ENCODE peak calls at places on chromosomes 3 and 15, in four cellular contexts. One of them, this sample, is unnamed.

GRCh38 chr3:160928183-160928718 is 172.2 kb downstream of the PPM1L start:
- DNase-seq in endothelial cell: no peak
- DNase-seq in GM12865: peak
- DNase-seq in hepatocyte: no peak
- DNase-seq in this sample: no peak

GRCh38 chr3:152650177-152650576 is 184.8 kb upstream of the P2RY1 start:
- DNase-seq in hepatocyte: no peak
- DNase-seq in GM12865: no peak
- DNase-seq in endothelial cell: no peak
- DNase-seq in this sample: no peak

GRCh38 chr3:120767106-120767505 is 24.6 kb downstream of the GTF2E1 start:
- DNase-seq in GM12865: no peak
- DNase-seq in hepatocyte: peak
- DNase-seq in endothelial cell: no peak
- DNase-seq in this sample: no peak

GRCh38 chr15:57343526-57343925 is 32.8 kb upstream of the CGNL1 start:
- DNase-seq in GM12865: no peak
- DNase-seq in hepatocyte: no peak
- DNase-seq in endothelial cell: no peak
- DNase-seq in this sample: no peak

GRCh38 chr3:45807645-45808540 is 11.6 kb upstream of the SLC6A20 start:
- DNase-seq in GM12865: no peak
- DNase-seq in endothelial cell: no peak
- DNase-seq in hepatocyte: no peak
- DNase-seq in this sample: no peak

GRCh38 chr15:71252036-71252898 is 137.0 kb downstream of the THSD4 start:
- DNase-seq in endothelial cell: no peak
- DNase-seq in GM12865: no peak
- DNase-seq in hepatocyte: peak
- DNase-seq in this sample: no peak

GRCh38 chr15:81253846-81254245 is 57.2 kb downstream of the IL16 start:
- DNase-seq in GM12865: no peak
- DNase-seq in hepatocyte: no peak
- DNase-seq in endothelial cell: no peak
- DNase-seq in this sample: no peak

GRCh38 chr3:9911863-9912262 is 5.0 kb upstream of the IL17RC start:
- DNase-seq in endothelial cell: no peak
- DNase-seq in hepatocyte: no peak
- DNase-seq in GM12865: no peak
- DNase-seq in this sample: no peak

GRCh38 chr15:96331942-96332853 is 1.7 kb downstream of the NR2F2 start:
- DNase-seq in hepatocyte: peak
- DNase-seq in endothelial cell: no peak
- DNase-seq in GM12865: no peak
- DNase-seq in this sample: peak

GRCh38 chr3:125072310-125072709 is 16.5 kb upstream of the HEG1 start:
- DNase-seq in endothelial cell: no peak
- DNase-seq in GM12865: no peak
- DNase-seq in hepatocyte: no peak
- DNase-seq in this sample: no peak

GRCh38 chr3:123078101-123078500 is 11.3 kb downstream of the PDIA5 start:
- DNase-seq in endothelial cell: no peak
- DNase-seq in hepatocyte: no peak
- DNase-seq in GM12865: no peak
- DNase-seq in this sample: no peak

GRCh38 chr15:80674245-80674614 is 20.9 kb upstream of the ABHD17C start:
- DNase-seq in hepatocyte: no peak
- DNase-seq in GM12865: peak
- DNase-seq in endothelial cell: no peak
- DNase-seq in this sample: no peak

GRCh38 chr15:98671060-98672008 is 23.0 kb downstream of the IGF1R start:
- DNase-seq in hepatocyte: peak
- DNase-seq in endothelial cell: no peak
- DNase-seq in GM12865: no peak
- DNase-seq in this sample: no peak

GRCh38 chr3:155202626-155203025 is 90.9 kb downstream of the STRIT1 start:
- DNase-seq in endothelial cell: no peak
- DNase-seq in hepatocyte: no peak
- DNase-seq in GM12865: no peak
- DNase-seq in this sample: no peak

GRCh38 chr3:89613241-89613640 is 505.8 kb downstream of the EPHA3 start:
- DNase-seq in hepatocyte: no peak
- DNase-seq in endothelial cell: no peak
- DNase-seq in GM12865: no peak
- DNase-seq in this sample: no peak

GRCh38 chr3:62139957-62140356 is 233.4 kb downstream of the FEZF2 start:
- DNase-seq in hepatocyte: no peak
- DNase-seq in endothelial cell: no peak
- DNase-seq in GM12865: no peak
- DNase-seq in this sample: no peak

GRCh38 chr3:181712505-181713299 is 977 bp downstream of the SOX2 start:
- DNase-seq in GM12865: no peak
- DNase-seq in endothelial cell: peak
- DNase-seq in hepatocyte: peak
- DNase-seq in this sample: no peak

GRCh38 chr3:193078996-193079731 is 161.5 kb upstream of the MB21D2 start:
- DNase-seq in endothelial cell: no peak
- DNase-seq in hepatocyte: no peak
- DNase-seq in GM12865: no peak
- DNase-seq in this sample: no peak

GRCh38 chr15:85380860-85381535 is 595 bp downstream of the AKAP13 start:
- DNase-seq in hepatocyte: peak
- DNase-seq in endothelial cell: no peak
- DNase-seq in GM12865: no peak
- DNase-seq in this sample: peak

GRCh38 chr3:187208159-187208558 is 10.9 kb downstream of the RTP1 start:
- DNase-seq in GM12865: no peak
- DNase-seq in endothelial cell: no peak
- DNase-seq in hepatocyte: peak
- DNase-seq in this sample: no peak

GRCh38 chr15:66124626-66125025 is 128.9 kb downstream of the MEGF11 start:
- DNase-seq in endothelial cell: no peak
- DNase-seq in hepatocyte: no peak
- DNase-seq in GM12865: no peak
- DNase-seq in this sample: no peak

GRCh38 chr3:100155105-100155504 is 40.8 kb upstream of the FILIP1L start:
- DNase-seq in hepatocyte: no peak
- DNase-seq in GM12865: no peak
- DNase-seq in endothelial cell: no peak
- DNase-seq in this sample: no peak

DNA sequence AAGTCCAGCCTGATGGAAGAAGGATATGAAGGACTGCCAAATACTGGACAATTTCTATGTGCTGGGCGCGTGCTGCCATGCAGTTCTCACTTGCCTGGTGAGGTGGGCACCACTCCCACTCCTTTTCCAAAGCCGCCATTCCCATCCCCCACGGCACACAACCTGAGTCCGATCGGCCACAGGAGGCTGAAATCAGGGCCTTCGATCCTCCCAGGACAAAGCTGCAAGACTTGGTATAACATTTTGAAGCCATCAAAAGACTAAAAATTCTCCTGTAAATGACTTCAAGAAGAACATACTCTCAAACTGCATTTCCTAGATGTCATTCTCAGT is 3.1 kb upstream of the MAP6D1 start:
- DNase-seq in hepatocyte: no peak
- DNase-seq in endothelial cell: no peak
- DNase-seq in GM12865: no peak
- DNase-seq in this sample: no peak
- TF ChIP-seq CTCF in hepatocyte: no peak
- TF ChIP-seq CTCF in endothelial cell: no peak
- TF ChIP-seq CTCF in GM12865: no peak
- TF ChIP-seq CTCF in this sample: no peak

DNA sequence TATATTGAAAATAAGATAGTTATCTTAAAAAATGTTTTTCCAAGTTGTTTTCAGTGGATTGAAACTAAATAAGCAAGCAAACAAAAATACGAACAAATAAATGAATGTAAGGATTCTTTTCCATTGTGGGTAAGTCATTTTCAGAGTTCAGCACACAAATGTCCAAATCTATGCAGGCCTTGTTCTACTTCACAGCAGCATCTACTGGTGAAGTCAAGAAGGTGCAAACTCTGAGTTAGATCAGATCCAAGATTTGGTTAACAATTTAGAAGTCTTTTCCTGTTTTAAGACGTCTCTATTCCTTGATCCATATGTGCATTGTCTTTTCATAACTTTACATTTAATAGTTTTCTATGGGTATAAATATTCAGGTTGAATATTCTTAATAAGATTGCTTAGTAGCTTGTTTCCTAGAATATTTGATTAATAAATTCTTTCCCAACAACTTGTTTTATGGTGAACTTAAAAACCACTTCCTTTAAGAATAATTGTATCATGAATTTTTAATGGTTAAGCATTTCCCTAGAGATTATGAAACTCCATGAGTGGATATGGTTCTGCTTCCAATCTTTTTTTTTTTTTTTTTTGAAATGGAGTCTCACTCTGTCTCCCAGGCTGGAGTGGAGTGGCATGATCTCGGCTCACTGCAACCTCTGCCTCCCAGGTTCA is 10.5 kb downstream of the PTX3 start:
- DNase-seq in GM12865: no peak
- DNase-seq in endothelial cell: no peak
- DNase-seq in hepatocyte: peak
- DNase-seq in this sample: no peak
- TF ChIP-seq CTCF in GM12865: no peak
- TF ChIP-seq CTCF in endothelial cell: no peak
- TF ChIP-seq CTCF in hepatocyte: peak
- TF ChIP-seq CTCF in this sample: no peak

GRCh38 chr3:60355825-60356224 is 895.4 kb downstream of the FHIT start:
- DNase-seq in hepatocyte: no peak
- DNase-seq in endothelial cell: no peak
- DNase-seq in GM12865: no peak
- DNase-seq in this sample: no peak

GRCh38 chr3:60351481-60351880 is 899.8 kb downstream of the FHIT start:
- DNase-seq in hepatocyte: no peak
- DNase-seq in GM12865: no peak
- DNase-seq in endothelial cell: no peak
- DNase-seq in this sample: no peak
- TF ChIP-seq CTCF in hepatocyte: no peak
- TF ChIP-seq CTCF in GM12865: no peak
- TF ChIP-seq CTCF in endothelial cell: no peak
- TF ChIP-seq CTCF in this sample: no peak

GRCh38 chr3:43996379-43997301 is 245.0 kb upstream of the TOPAZ1 start:
- DNase-seq in endothelial cell: peak
- DNase-seq in GM12865: peak
- DNase-seq in hepatocyte: peak
- DNase-seq in this sample: peak
- TF ChIP-seq CTCF in endothelial cell: no peak
- TF ChIP-seq CTCF in GM12865: peak
- TF ChIP-seq CTCF in hepatocyte: peak
- TF ChIP-seq CTCF in this sample: peak

DNA sequence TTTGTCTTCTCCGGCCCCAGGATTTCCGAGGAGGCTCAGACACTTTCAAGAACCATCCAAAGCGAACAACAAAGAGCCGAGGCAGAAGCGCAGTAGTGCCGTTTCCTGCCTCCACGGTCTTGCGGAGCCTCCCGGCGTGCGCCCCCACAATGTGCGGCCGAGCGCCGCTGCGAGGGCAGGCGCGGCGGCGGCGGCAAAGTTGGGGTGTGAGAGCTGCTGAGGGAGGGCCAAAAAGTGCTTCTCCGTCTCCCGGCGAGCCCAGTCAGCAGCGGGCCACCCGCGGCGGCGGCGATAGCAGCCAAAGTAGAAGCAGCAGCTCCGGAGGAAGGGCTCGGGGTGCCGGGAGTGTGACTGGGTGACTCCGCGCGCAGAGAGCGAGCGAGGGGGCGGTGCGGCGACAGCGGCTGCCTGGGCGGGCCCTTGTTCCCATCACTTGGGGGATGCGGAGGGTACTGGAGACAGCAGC is 749.1 kb downstream of the ROBO1 start:
- DNase-seq in GM12865: peak
- DNase-seq in hepatocyte: peak
- DNase-seq in endothelial cell: peak
- DNase-seq in this sample: peak
- TF ChIP-seq CTCF in GM12865: no peak
- TF ChIP-seq CTCF in hepatocyte: peak
- TF ChIP-seq CTCF in endothelial cell: no peak
- TF ChIP-seq CTCF in this sample: peak